ENCODE peak calls at places on chromosomes 1 and 21, in four cellular contexts. One of them, this sample, is unnamed. For H3K9me3 and H3K36me3, the result is how much of the 10 kb centered on the place peaks cover.

GRCh38 chr1:46991083-46991923 is 32.2 kb upstream of the CYP4X1 start:
- DNase-seq in upper lobe of left lung: no peak
- DNase-seq in SK-N-SH: no peak
- DNase-seq in adipocyte: peak
- DNase-seq in this sample: no peak

GRCh38 chr1:153944822-153945117 is 1.7 kb downstream of the DENND4B start:
- DNase-seq in adipocyte: no peak
- DNase-seq in upper lobe of left lung: no peak
- DNase-seq in SK-N-SH: no peak
- DNase-seq in this sample: no peak

GRCh38 chr1:196910208-196910607 is 22.4 kb downstream of the CFHR4 start:
- DNase-seq in adipocyte: no peak
- DNase-seq in upper lobe of left lung: no peak
- DNase-seq in SK-N-SH: no peak
- DNase-seq in this sample: no peak

GRCh38 chr21:33384851-33385331 is 18.3 kb upstream of the IFNGR2 start:
- DNase-seq in adipocyte: no peak
- DNase-seq in upper lobe of left lung: no peak
- DNase-seq in SK-N-SH: no peak
- DNase-seq in this sample: no peak

GRCh38 chr1:27522860-27523665 is 33.1 kb upstream of the WASF2 start:
- DNase-seq in adipocyte: no peak
- DNase-seq in SK-N-SH: no peak
- DNase-seq in upper lobe of left lung: no peak
- DNase-seq in this sample: no peak

GRCh38 chr1:74531807-74532206 is 19.4 kb upstream of the LRRC53 start:
- DNase-seq in adipocyte: no peak
- DNase-seq in upper lobe of left lung: no peak
- DNase-seq in SK-N-SH: no peak
- DNase-seq in this sample: no peak

GRCh38 chr1:90176530-90176929 is 181.6 kb downstream of the ZNF326 start:
- DNase-seq in adipocyte: no peak
- DNase-seq in upper lobe of left lung: no peak
- DNase-seq in SK-N-SH: no peak
- DNase-seq in this sample: no peak

GRCh38 chr1:157948547-157949152 is 44.8 kb upstream of the KIRREL1 start:
- DNase-seq in upper lobe of left lung: no peak
- DNase-seq in adipocyte: peak
- DNase-seq in SK-N-SH: no peak
- DNase-seq in this sample: peak

GRCh38 chr1:85277027-85277625 is 694 bp upstream of the BCL10 start:
- DNase-seq in upper lobe of left lung: no peak
- DNase-seq in SK-N-SH: no peak
- DNase-seq in adipocyte: no peak
- DNase-seq in this sample: no peak

GRCh38 chr21:42453301-42454220 is 42.5 kb downstream of the RSPH1 start:
- DNase-seq in upper lobe of left lung: no peak
- DNase-seq in adipocyte: no peak
- DNase-seq in SK-N-SH: no peak
- DNase-seq in this sample: no peak

GRCh38 chr1:104266612-104267011 is 516.9 kb downstream of the AMY1C start:
- DNase-seq in SK-N-SH: no peak
- DNase-seq in upper lobe of left lung: no peak
- DNase-seq in adipocyte: no peak
- DNase-seq in this sample: no peak

GRCh38 chr1:228830954-228831481 is 95.7 kb downstream of the RHOU start:
- DNase-seq in upper lobe of left lung: peak
- DNase-seq in SK-N-SH: no peak
- DNase-seq in adipocyte: peak
- DNase-seq in this sample: no peak

GRCh38 chr1:183019860-183020259 is 3.4 kb upstream of the LAMC1 start:
- DNase-seq in upper lobe of left lung: no peak
- DNase-seq in adipocyte: peak
- DNase-seq in SK-N-SH: no peak
- DNase-seq in this sample: no peak

GRCh38 chr1:115929846-115930245 is 46.5 kb upstream of the SLC22A15 start:
- DNase-seq in adipocyte: peak
- DNase-seq in upper lobe of left lung: no peak
- DNase-seq in SK-N-SH: peak
- DNase-seq in this sample: no peak

GRCh38 chr1:180151508-180151907 is 3.2 kb upstream of the QSOX1 start:
- DNase-seq in upper lobe of left lung: no peak
- DNase-seq in SK-N-SH: no peak
- DNase-seq in adipocyte: peak
- DNase-seq in this sample: no peak

GRCh38 chr1:168019407-168019806 is 82.5 kb upstream of the MPC2 start:
- DNase-seq in SK-N-SH: no peak
- DNase-seq in adipocyte: no peak
- DNase-seq in upper lobe of left lung: no peak
- DNase-seq in this sample: no peak

GRCh38 chr1:53390736-53391135 is 62.9 kb upstream of the LRP8 start:
- DNase-seq in adipocyte: no peak
- DNase-seq in upper lobe of left lung: no peak
- DNase-seq in SK-N-SH: no peak
- DNase-seq in this sample: no peak

GRCh38 chr1:44721521-44722361 is 9.2 kb downstream of the RNU5D-1 start:
- DNase-seq in adipocyte: no peak
- DNase-seq in SK-N-SH: peak
- DNase-seq in upper lobe of left lung: no peak
- DNase-seq in this sample: no peak

GRCh38 chr21:26653431-26653830 is 80.3 kb upstream of the CYYR1 start:
- DNase-seq in SK-N-SH: no peak
- DNase-seq in adipocyte: no peak
- DNase-seq in upper lobe of left lung: no peak
- DNase-seq in this sample: no peak

GRCh38 chr1:204544321-204544720 is 28.1 kb downstream of the MDM4 start:
- DNase-seq in adipocyte: peak
- DNase-seq in upper lobe of left lung: no peak
- DNase-seq in SK-N-SH: no peak
- DNase-seq in this sample: no peak

GRCh38 chr1:8422439-8423133 is 104.7 kb downstream of the SLC45A1 start:
- DNase-seq in SK-N-SH: peak
- DNase-seq in adipocyte: peak
- DNase-seq in upper lobe of left lung: no peak
- DNase-seq in this sample: no peak

GRCh38 chr1:194931166-194931565 is 1677.1 kb downstream of the KCNT2 start:
- DNase-seq in upper lobe of left lung: no peak
- DNase-seq in adipocyte: peak
- DNase-seq in SK-N-SH: no peak
- DNase-seq in this sample: no peak

GRCh38 chr1:89762431-89762800 is 58.4 kb upstream of the LRRC8D start:
- DNase-seq in upper lobe of left lung: no peak
- DNase-seq in adipocyte: no peak
- DNase-seq in SK-N-SH: no peak
- DNase-seq in this sample: no peak

GRCh38 chr1:90126834-90127233 is 131.9 kb downstream of the ZNF326 start:
- DNase-seq in upper lobe of left lung: no peak
- DNase-seq in adipocyte: no peak
- DNase-seq in SK-N-SH: no peak
- DNase-seq in this sample: no peak

GRCh38 chr1:1066403-1067283 is 7.5 kb downstream of the RNF223 start:
- DNase-seq in upper lobe of left lung: peak
- DNase-seq in SK-N-SH: no peak
- DNase-seq in adipocyte: no peak
- DNase-seq in this sample: no peak

GRCh38 chr1:197510691-197511378 is 242.8 kb downstream of the CRB1 start:
- DNase-seq in adipocyte: no peak
- DNase-seq in upper lobe of left lung: no peak
- DNase-seq in SK-N-SH: no peak
- DNase-seq in this sample: no peak

GRCh38 chr21:34635307-34635706 is 20.4 kb upstream of the RCAN1 start:
- DNase-seq in SK-N-SH: no peak
- DNase-seq in upper lobe of left lung: no peak
- DNase-seq in adipocyte: no peak
- DNase-seq in this sample: no peak

GRCh38 chr1:54312874-54313316 is 93.3 kb downstream of the SSBP3 start:
- DNase-seq in SK-N-SH: peak
- DNase-seq in adipocyte: peak
- DNase-seq in upper lobe of left lung: no peak
- DNase-seq in this sample: no peak

GRCh38 chr1:197268012-197268411 is at the start of gene CRB1:
- DNase-seq in adipocyte: no peak
- DNase-seq in SK-N-SH: peak
- DNase-seq in upper lobe of left lung: no peak
- DNase-seq in this sample: no peak

GRCh38 chr21:44914176-44914874 is 6.4 kb downstream of the ITGB2 start:
- DNase-seq in SK-N-SH: no peak
- DNase-seq in upper lobe of left lung: peak
- DNase-seq in adipocyte: no peak
- DNase-seq in this sample: no peak

GRCh38 chr1:20322825-20323612 is 32.3 kb downstream of the VWA5B1 start:
- DNase-seq in upper lobe of left lung: no peak
- DNase-seq in SK-N-SH: no peak
- DNase-seq in adipocyte: no peak
- DNase-seq in this sample: no peak

GRCh38 chr1:164640673-164641352 is 81.8 kb downstream of the PBX1 start:
- DNase-seq in SK-N-SH: no peak
- DNase-seq in upper lobe of left lung: no peak
- DNase-seq in adipocyte: no peak
- DNase-seq in this sample: no peak

GRCh38 chr1:205961970-205962820 is 18.9 kb upstream of the SLC26A9 start:
- DNase-seq in upper lobe of left lung: no peak
- DNase-seq in adipocyte: no peak
- DNase-seq in SK-N-SH: no peak
- DNase-seq in this sample: no peak

GRCh38 chr1:156100205-156100995 is 14.1 kb upstream of the LMNA start:
- DNase-seq in SK-N-SH: peak
- DNase-seq in upper lobe of left lung: no peak
- DNase-seq in adipocyte: no peak
- DNase-seq in this sample: no peak

GRCh38 chr1:115107501-115108260 is 18.4 kb upstream of the TSPAN2 start:
- DNase-seq in upper lobe of left lung: no peak
- DNase-seq in SK-N-SH: no peak
- DNase-seq in adipocyte: peak
- DNase-seq in this sample: no peak

GRCh38 chr1:57163789-57164188 is 198.0 kb upstream of the C8B start:
- DNase-seq in SK-N-SH: no peak
- DNase-seq in adipocyte: no peak
- DNase-seq in upper lobe of left lung: no peak
- DNase-seq in this sample: no peak

GRCh38 chr1:36099681-36100341 is 11.1 kb downstream of the ADPRS start:
- DNase-seq in SK-N-SH: peak
- DNase-seq in upper lobe of left lung: peak
- DNase-seq in adipocyte: peak
- DNase-seq in this sample: no peak

DNA sequence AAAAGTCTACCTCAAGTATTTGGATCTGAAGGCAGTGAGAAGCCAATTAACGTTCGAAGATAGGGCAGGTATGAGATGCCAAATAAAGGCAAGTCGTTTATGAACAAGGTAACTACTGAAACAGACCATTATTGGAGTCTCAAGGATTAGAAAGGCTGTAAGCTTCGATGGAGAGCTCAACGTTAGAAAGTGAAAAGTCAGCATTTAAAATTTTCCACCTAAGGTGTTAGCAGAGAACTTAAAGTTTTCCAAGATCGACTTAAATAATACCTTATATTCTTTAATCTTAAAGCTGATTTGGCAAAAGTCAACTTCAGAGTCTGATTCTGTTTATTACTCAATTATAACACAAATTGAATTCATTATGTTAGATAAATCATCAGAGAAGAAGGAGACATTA is 28.1 kb downstream of the CLDN17 start:
- DNase-seq in adipocyte: no peak
- DNase-seq in upper lobe of left lung: no peak
- DNase-seq in SK-N-SH: no peak
- DNase-seq in this sample: no peak
- H3K9me3 ChIP-seq in adipocyte: under half
- H3K9me3 ChIP-seq in upper lobe of left lung: under half
- H3K9me3 ChIP-seq in SK-N-SH: under half
- H3K9me3 ChIP-seq in this sample: under half

DNA sequence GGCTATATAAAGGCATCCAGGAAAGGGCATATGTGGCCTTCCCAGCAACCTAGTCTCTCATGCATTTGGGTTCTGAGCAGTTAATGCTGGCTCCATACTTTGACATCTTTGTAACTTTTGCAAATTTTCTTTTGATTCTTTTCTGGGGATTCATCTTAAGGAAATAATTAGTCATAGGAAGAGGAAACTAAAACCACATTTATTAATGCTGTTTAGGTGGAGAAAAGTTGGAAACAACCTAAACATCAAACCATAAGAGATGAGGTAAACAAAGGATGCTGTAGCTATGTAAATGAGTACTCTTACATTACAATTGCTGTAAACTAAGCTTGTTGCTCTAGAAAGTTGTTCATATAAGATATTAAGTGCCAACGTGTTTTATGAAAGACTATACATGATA is 71.7 kb downstream of the HIVEP3 start:
- DNase-seq in adipocyte: no peak
- DNase-seq in upper lobe of left lung: no peak
- DNase-seq in SK-N-SH: no peak
- DNase-seq in this sample: no peak
- H3K36me3 ChIP-seq in adipocyte: under half
- H3K36me3 ChIP-seq in upper lobe of left lung: under half
- H3K36me3 ChIP-seq in SK-N-SH: under half
- H3K36me3 ChIP-seq in this sample: under half

GRCh38 chr21:15521644-15522001 is 208.2 kb upstream of the USP25 start:
- DNase-seq in adipocyte: no peak
- DNase-seq in upper lobe of left lung: no peak
- DNase-seq in SK-N-SH: no peak
- DNase-seq in this sample: no peak
- H3K9me3 ChIP-seq in adipocyte: under half
- H3K9me3 ChIP-seq in upper lobe of left lung: under half
- H3K9me3 ChIP-seq in SK-N-SH: under half
- H3K9me3 ChIP-seq in this sample: under half

GRCh38 chr1:19124273-19124672 is 85.8 kb downstream of the UBR4 start:
- DNase-seq in upper lobe of left lung: no peak
- DNase-seq in adipocyte: no peak
- DNase-seq in SK-N-SH: no peak
- DNase-seq in this sample: no peak
- H3K36me3 ChIP-seq in upper lobe of left lung: half or more
- H3K36me3 ChIP-seq in adipocyte: half or more
- H3K36me3 ChIP-seq in SK-N-SH: half or more
- H3K36me3 ChIP-seq in this sample: under half

GRCh38 chr1:221397141-221397540 is 344.7 kb downstream of the DUSP10 start:
- DNase-seq in SK-N-SH: no peak
- DNase-seq in adipocyte: no peak
- DNase-seq in upper lobe of left lung: no peak
- DNase-seq in this sample: no peak
- H3K9me3 ChIP-seq in SK-N-SH: under half
- H3K9me3 ChIP-seq in adipocyte: under half
- H3K9me3 ChIP-seq in upper lobe of left lung: under half
- H3K9me3 ChIP-seq in this sample: under half

GRCh38 chr1:212045981-212046380 is 10.4 kb downstream of the DTL start:
- DNase-seq in SK-N-SH: no peak
- DNase-seq in adipocyte: peak
- DNase-seq in upper lobe of left lung: no peak
- DNase-seq in this sample: no peak
- H3K36me3 ChIP-seq in SK-N-SH: under half
- H3K36me3 ChIP-seq in adipocyte: under half
- H3K36me3 ChIP-seq in upper lobe of left lung: under half
- H3K36me3 ChIP-seq in this sample: under half

DNA sequence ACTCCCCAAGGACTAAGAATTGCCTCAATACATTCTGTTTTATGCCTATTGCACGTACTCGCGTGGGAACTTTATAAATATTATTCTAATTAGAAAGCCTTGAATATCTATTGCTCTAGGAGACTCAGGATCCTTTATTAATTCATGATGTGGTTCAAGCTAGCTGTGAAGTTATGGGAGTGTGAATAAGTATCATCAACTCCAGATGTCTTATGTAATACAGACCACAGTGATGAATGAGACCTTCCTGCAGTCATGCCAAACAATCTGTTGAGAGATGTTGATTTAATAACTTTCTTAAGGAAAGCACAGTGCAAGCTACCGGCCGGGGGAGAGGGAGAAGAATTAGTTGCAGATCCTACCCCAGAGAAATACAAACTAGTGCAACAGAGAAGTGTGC is 519.2 kb upstream of the ZP4 start:
- DNase-seq in upper lobe of left lung: no peak
- DNase-seq in SK-N-SH: no peak
- DNase-seq in adipocyte: peak
- DNase-seq in this sample: no peak
- H3K9me3 ChIP-seq in upper lobe of left lung: under half
- H3K9me3 ChIP-seq in SK-N-SH: under half
- H3K9me3 ChIP-seq in adipocyte: under half
- H3K9me3 ChIP-seq in this sample: under half